ENCODE peak calls at places on chromosomes 16 and 17, in nine cellular contexts. One of them, this sample, is unnamed.

GRCh38 chr17:78214706-78215061 is 631 bp downstream of the BIRC5 start:
- DNase-seq in ELR: peak; percentile 36
- DNase-seq in dermis blood vessel endothelial cell: peak; percentile 12
- DNase-seq in NCI-H226: no peak
- DNase-seq in tibial nerve: no peak
- DNase-seq in GM03348: no peak
- DNase-seq in iPS-NIHi11: no peak
- DNase-seq in HTR-8/SVneo: no peak
- DNase-seq in mucosa of descending colon: no peak
- DNase-seq in this sample: no peak

GRCh38 chr17:39750131-39751015 is 12.6 kb downstream of the GRB7 start:
- DNase-seq in ELR: no peak
- DNase-seq in dermis blood vessel endothelial cell: no peak
- DNase-seq in NCI-H226: no peak
- DNase-seq in tibial nerve: no peak
- DNase-seq in GM03348: no peak
- DNase-seq in iPS-NIHi11: no peak
- DNase-seq in HTR-8/SVneo: peak; percentile 84
- DNase-seq in mucosa of descending colon: no peak
- DNase-seq in this sample: no peak

GRCh38 chr16:64089697-64090096 is 1032.2 kb downstream of the CDH11 start:
- DNase-seq in ELR: peak; percentile 30
- DNase-seq in dermis blood vessel endothelial cell: no peak
- DNase-seq in NCI-H226: no peak
- DNase-seq in tibial nerve: no peak
- DNase-seq in GM03348: peak; percentile 9
- DNase-seq in iPS-NIHi11: peak; percentile 15
- DNase-seq in HTR-8/SVneo: no peak
- DNase-seq in mucosa of descending colon: no peak
- DNase-seq in this sample: no peak

GRCh38 chr16:703406-703805 is 2.2 kb downstream of the FBXL16 start:
- DNase-seq in ELR: no peak
- DNase-seq in dermis blood vessel endothelial cell: no peak
- DNase-seq in NCI-H226: no peak
- DNase-seq in tibial nerve: no peak
- DNase-seq in GM03348: no peak
- DNase-seq in iPS-NIHi11: no peak
- DNase-seq in HTR-8/SVneo: no peak
- DNase-seq in mucosa of descending colon: no peak
- DNase-seq in this sample: no peak

GRCh38 chr17:40958086-40958953 is 8.4 kb downstream of the KRT39 start:
- DNase-seq in ELR: no peak
- DNase-seq in dermis blood vessel endothelial cell: no peak
- DNase-seq in NCI-H226: no peak
- DNase-seq in tibial nerve: no peak
- DNase-seq in GM03348: no peak
- DNase-seq in iPS-NIHi11: peak; percentile 42
- DNase-seq in HTR-8/SVneo: no peak
- DNase-seq in mucosa of descending colon: no peak
- DNase-seq in this sample: no peak

GRCh38 chr16:79379083-79379482 is 221.5 kb downstream of the MAF start:
- DNase-seq in ELR: no peak
- DNase-seq in dermis blood vessel endothelial cell: no peak
- DNase-seq in NCI-H226: no peak
- DNase-seq in tibial nerve: no peak
- DNase-seq in GM03348: no peak
- DNase-seq in iPS-NIHi11: no peak
- DNase-seq in HTR-8/SVneo: no peak
- DNase-seq in mucosa of descending colon: no peak
- DNase-seq in this sample: no peak

GRCh38 chr17:4499431-4500187 is 928 bp downstream of the SPNS2 start:
- DNase-seq in ELR: no peak
- DNase-seq in dermis blood vessel endothelial cell: peak; percentile 75
- DNase-seq in NCI-H226: no peak
- DNase-seq in tibial nerve: no peak
- DNase-seq in GM03348: no peak
- DNase-seq in iPS-NIHi11: peak; percentile 59
- DNase-seq in HTR-8/SVneo: no peak
- DNase-seq in mucosa of descending colon: no peak
- DNase-seq in this sample: no peak

GRCh38 chr16:53159781-53160436 is 105.1 kb downstream of the CHD9 start:
- DNase-seq in ELR: peak; percentile 69
- DNase-seq in dermis blood vessel endothelial cell: peak; percentile 82
- DNase-seq in NCI-H226: no peak
- DNase-seq in tibial nerve: no peak
- DNase-seq in GM03348: peak; percentile 56
- DNase-seq in iPS-NIHi11: peak; percentile 39
- DNase-seq in HTR-8/SVneo: peak; percentile 58
- DNase-seq in mucosa of descending colon: no peak
- DNase-seq in this sample: no peak

GRCh38 chr17:7327501-7327900 is 1.6 kb downstream of the NEURL4 start:
- DNase-seq in ELR: no peak
- DNase-seq in dermis blood vessel endothelial cell: no peak
- DNase-seq in NCI-H226: no peak
- DNase-seq in tibial nerve: no peak
- DNase-seq in GM03348: no peak
- DNase-seq in iPS-NIHi11: no peak
- DNase-seq in HTR-8/SVneo: no peak
- DNase-seq in mucosa of descending colon: no peak
- DNase-seq in this sample: no peak

GRCh38 chr16:78665373-78665772 is 565.9 kb downstream of the WWOX start:
- DNase-seq in ELR: no peak
- DNase-seq in dermis blood vessel endothelial cell: no peak
- DNase-seq in NCI-H226: no peak
- DNase-seq in tibial nerve: no peak
- DNase-seq in GM03348: no peak
- DNase-seq in iPS-NIHi11: no peak
- DNase-seq in HTR-8/SVneo: no peak
- DNase-seq in mucosa of descending colon: no peak
- DNase-seq in this sample: no peak

GRCh38 chr17:82545071-82545462 is 25.5 kb downstream of the FOXK2 start:
- DNase-seq in ELR: no peak
- DNase-seq in dermis blood vessel endothelial cell: no peak
- DNase-seq in NCI-H226: no peak
- DNase-seq in tibial nerve: no peak
- DNase-seq in GM03348: no peak
- DNase-seq in iPS-NIHi11: no peak
- DNase-seq in HTR-8/SVneo: no peak
- DNase-seq in mucosa of descending colon: no peak
- DNase-seq in this sample: no peak

GRCh38 chr16:87570938-87571867 is 31.1 kb upstream of the JPH3 start:
- DNase-seq in ELR: peak; percentile 36
- DNase-seq in dermis blood vessel endothelial cell: peak; percentile 33
- DNase-seq in NCI-H226: no peak
- DNase-seq in tibial nerve: no peak
- DNase-seq in GM03348: peak; percentile 89
- DNase-seq in iPS-NIHi11: peak; percentile 86
- DNase-seq in HTR-8/SVneo: no peak
- DNase-seq in mucosa of descending colon: no peak
- DNase-seq in this sample: no peak

GRCh38 chr16:68228652-68229051 is 7.3 kb downstream of the ESRP2 start:
- DNase-seq in ELR: no peak
- DNase-seq in dermis blood vessel endothelial cell: no peak
- DNase-seq in NCI-H226: no peak
- DNase-seq in tibial nerve: no peak
- DNase-seq in GM03348: no peak
- DNase-seq in iPS-NIHi11: no peak
- DNase-seq in HTR-8/SVneo: no peak
- DNase-seq in mucosa of descending colon: no peak
- DNase-seq in this sample: no peak

GRCh38 chr16:52435573-52435972 is 111.4 kb downstream of the TOX3 start:
- DNase-seq in ELR: no peak
- DNase-seq in dermis blood vessel endothelial cell: no peak
- DNase-seq in NCI-H226: no peak
- DNase-seq in tibial nerve: no peak
- DNase-seq in GM03348: no peak
- DNase-seq in iPS-NIHi11: no peak
- DNase-seq in HTR-8/SVneo: no peak
- DNase-seq in mucosa of descending colon: no peak
- DNase-seq in this sample: no peak

GRCh38 chr16:80993293-80993691 is 13.4 kb downstream of the CMC2 start:
- DNase-seq in ELR: peak; percentile 93
- DNase-seq in dermis blood vessel endothelial cell: peak; percentile 62
- DNase-seq in NCI-H226: peak; percentile 96
- DNase-seq in tibial nerve: no peak
- DNase-seq in GM03348: peak; percentile 73
- DNase-seq in iPS-NIHi11: no peak
- DNase-seq in HTR-8/SVneo: peak; percentile 28
- DNase-seq in mucosa of descending colon: no peak
- DNase-seq in this sample: no peak

GRCh38 chr16:78844682-78845081 is 745.2 kb downstream of the WWOX start:
- DNase-seq in ELR: no peak
- DNase-seq in dermis blood vessel endothelial cell: no peak
- DNase-seq in NCI-H226: no peak
- DNase-seq in tibial nerve: no peak
- DNase-seq in GM03348: no peak
- DNase-seq in iPS-NIHi11: no peak
- DNase-seq in HTR-8/SVneo: no peak
- DNase-seq in mucosa of descending colon: no peak
- DNase-seq in this sample: no peak

GRCh38 chr17:29108806-29109476 is 66.0 kb downstream of the PIPOX start:
- DNase-seq in ELR: no peak
- DNase-seq in dermis blood vessel endothelial cell: no peak
- DNase-seq in NCI-H226: no peak
- DNase-seq in tibial nerve: no peak
- DNase-seq in GM03348: no peak
- DNase-seq in iPS-NIHi11: no peak
- DNase-seq in HTR-8/SVneo: no peak
- DNase-seq in mucosa of descending colon: no peak
- DNase-seq in this sample: no peak

GRCh38 chr16:22183901-22184614 is 21.8 kb downstream of the SDR42E2 start:
- DNase-seq in ELR: peak; percentile 16
- DNase-seq in dermis blood vessel endothelial cell: peak; percentile 13
- DNase-seq in NCI-H226: no peak
- DNase-seq in tibial nerve: no peak
- DNase-seq in GM03348: no peak
- DNase-seq in iPS-NIHi11: peak; percentile 70
- DNase-seq in HTR-8/SVneo: no peak
- DNase-seq in mucosa of descending colon: no peak
- DNase-seq in this sample: no peak